ENCODE peak calls at places on chromosomes 16 and 17, in six cellular contexts. I is AG10803, C is heart right ventricle, U is lower leg skin, G is kidney, B is iPS DF 6.9. D is an unnamed sample.

GRCh38 chr17:72413077-72414031 is 292.5 kb downstream of the SOX9 start:
- DNase-seq in G (no peak), C (no peak), I (no peak), B (no peak), U (no peak), D (no peak)

GRCh38 chr16:87464691-87465300 is 28.0 kb downstream of the ZCCHC14 start:
- DNase-seq in U (peak), B (no peak), C (peak), G (peak), I (peak), D (peak)

GRCh38 chr17:19554393-19554792 is 20.7 kb downstream of the SLC47A1 start:
- DNase-seq in C (no peak), U (no peak), G (no peak), I (no peak), B (no peak), D (no peak)

GRCh38 chr16:65421596-65421995 is 299.7 kb upstream of the CDH11 start:
- DNase-seq in U (no peak), G (no peak), B (no peak), C (no peak), I (no peak), D (no peak)

GRCh38 chr16:48054881-48055601 is 100.8 kb downstream of the ABCC12 start:
- DNase-seq in C (peak), U (peak), B (peak), G (no peak), I (peak), D (peak)

GRCh38 chr16:1414532-1415265 is at the start of gene UNKL:
- DNase-seq in I (peak), G (peak), C (peak), U (peak), B (no peak), D (peak)

GRCh38 chr16:53094013-53094630 is 39.3 kb downstream of the CHD9 start:
- DNase-seq in B (no peak), I (no peak), U (peak), C (peak), G (peak), D (no peak)

GRCh38 chr17:38869647-38870258 is at the start of gene LASP1:
- DNase-seq in C (peak), G (peak), U (peak), B (no peak), I (peak), D (peak)

GRCh38 chr17:13599168-13599577 is 2.6 kb downstream of the HS3ST3A1 start:
- DNase-seq in U (no peak), B (no peak), I (no peak), C (no peak), G (no peak), D (no peak)

GRCh38 chr17:13599808-13600398 is 1.8 kb downstream of the HS3ST3A1 start:
- DNase-seq in I (no peak), B (no peak), U (no peak), G (no peak), C (no peak), D (no peak)

GRCh38 chr17:13601776-13602551 is at the start of gene HS3ST3A1:
- DNase-seq in G (peak), B (peak), C (peak), I (peak), U (no peak), D (peak)

GRCh38 chr17:13601317-13601775 is 383 bp downstream of the HS3ST3A1 start:
- DNase-seq in G (peak), C (peak), U (no peak), B (no peak), I (no peak), D (no peak)

DNA sequence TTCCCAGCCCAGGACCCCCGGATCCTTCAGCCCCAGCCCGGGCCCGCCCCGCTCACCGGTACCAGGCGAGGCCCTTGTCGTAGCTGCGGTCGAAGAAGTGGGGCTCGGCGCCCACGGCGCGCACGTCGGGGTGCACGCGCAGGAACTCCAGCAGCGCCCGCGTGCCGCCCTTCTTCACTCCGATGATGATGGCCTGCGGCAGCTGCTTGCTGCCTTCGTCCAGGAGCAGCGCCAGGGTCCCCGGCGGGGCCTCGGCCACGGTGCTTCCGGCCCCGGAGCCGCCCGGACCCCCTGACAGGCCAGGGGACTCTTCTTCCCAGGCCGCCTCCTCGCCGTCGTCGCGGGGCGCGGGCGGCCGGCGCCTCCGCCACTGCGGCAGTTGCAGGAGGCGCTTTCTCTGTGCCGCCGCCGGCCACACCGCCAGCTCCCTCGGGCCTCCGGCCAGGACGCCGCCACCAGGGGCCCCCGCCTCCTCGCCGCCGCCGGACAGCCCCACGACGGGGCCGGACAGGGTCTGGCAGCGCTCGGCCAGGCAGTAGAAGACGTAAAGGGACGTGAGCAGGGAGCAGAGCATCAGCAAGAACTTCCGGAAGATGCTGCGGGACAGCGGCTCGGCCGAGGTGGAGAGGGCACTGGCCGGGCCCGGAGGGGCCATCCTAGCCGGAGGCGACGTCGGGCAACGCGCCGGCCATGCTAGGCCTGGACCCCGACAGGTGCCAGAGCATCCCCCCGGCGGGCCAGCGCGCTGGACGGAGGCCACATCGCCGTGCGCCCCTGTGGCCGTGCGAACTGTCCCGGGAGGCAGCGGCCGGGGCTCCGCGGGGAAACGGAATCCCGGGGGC is 1.0 kb downstream of the HS3ST3A1 start:
- DNase-seq in U (no peak), C (peak), G (no peak), B (no peak), I (peak), D (no peak)
- H3K4me3 ChIP-seq in U (peak), C (peak), G (no peak), B (peak), I (peak), D (peak)

DNA sequence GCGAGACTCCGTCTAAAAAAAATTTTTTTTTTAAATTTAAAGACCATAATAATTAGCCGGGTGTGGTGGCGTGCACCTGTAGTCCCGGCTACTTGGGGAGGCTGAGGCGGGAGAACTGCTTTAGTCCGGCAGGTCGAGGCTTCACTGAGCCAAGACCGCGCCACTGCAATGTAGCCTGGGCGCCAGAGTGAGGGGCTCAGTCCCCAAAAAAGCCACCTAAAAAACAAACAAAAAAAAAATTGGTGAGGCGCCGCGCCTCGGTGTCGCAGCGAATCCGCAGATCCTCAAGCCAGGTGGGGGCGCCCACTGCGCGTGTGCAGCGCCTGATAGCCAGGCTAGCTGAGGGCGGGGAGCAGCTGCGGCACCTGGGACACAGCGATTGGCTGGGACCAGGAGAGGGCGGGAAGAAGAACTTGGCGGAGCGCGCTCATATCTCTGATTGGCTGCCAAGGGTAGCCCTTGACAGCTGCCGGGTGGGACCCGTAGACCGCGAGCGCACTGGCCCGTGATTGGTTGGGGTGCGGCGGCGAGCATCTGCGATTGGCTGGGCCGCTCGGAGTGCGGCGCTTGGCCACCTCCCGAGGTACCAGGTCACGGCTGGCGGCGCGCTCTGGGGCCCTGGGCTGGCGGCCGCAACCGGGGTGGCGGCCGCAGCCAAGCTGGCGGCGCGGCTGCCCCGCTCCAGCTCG is 9.0 kb upstream of the CLDN9 start:
- DNase-seq in U (peak), I (peak), C (peak), G (peak), B (no peak), D (peak)
- H3K4me3 ChIP-seq in U (no peak), I (no peak), C (no peak), G (no peak), B (peak), D (no peak)

DNA sequence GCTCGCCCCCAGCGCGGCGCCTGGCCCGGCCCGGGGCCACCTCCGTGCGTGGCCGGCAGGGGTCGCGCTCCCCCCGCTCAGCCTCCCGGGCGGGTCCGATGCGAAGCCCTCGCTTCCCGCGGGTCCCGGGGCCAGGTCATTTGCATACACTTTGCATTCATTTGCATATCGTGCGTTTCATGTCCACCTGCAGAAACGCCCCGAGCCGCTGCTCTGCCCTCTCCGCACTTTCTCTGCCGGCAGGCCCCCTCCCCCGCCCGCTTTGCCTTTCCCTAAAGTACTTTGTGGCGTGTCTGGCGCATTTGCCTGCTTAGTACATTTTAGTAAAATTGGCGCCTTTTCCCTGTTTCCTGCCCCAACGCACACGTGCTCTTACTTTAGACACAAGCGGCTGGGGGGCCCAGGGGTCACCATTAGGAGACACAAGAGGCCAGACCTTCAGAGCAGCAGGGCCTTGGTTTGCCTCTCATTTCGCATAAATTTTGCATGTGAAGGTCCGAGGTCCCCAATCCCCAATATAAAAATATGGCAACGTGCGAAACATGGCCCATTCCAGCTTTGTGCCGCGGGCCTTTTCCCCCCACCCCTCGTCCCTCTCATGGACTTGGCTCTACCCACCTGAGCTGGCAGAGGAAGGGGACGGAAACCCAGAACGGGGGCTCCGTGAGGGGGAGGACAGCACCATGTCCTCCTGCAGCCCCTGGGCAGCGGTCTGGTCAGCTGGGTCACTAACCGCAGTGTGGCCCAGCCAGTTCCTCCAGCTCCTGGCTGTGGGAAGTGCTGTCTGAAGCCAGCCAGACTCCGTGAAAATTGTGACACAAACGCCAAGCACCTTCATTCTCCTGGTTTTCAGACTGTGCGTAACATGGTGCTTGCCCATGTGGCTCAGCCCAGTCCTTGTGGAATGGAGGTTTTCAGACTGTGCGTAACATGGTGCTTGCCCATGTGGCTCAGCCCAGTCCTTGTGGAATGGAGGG is 34.8 kb downstream of the CBFA2T3 start:
- DNase-seq in U (no peak), C (peak), G (no peak), I (no peak), B (no peak), D (no peak)
- H3K4me3 ChIP-seq in U (no peak), C (peak), G (no peak), I (no peak), B (no peak), D (no peak)

DNA sequence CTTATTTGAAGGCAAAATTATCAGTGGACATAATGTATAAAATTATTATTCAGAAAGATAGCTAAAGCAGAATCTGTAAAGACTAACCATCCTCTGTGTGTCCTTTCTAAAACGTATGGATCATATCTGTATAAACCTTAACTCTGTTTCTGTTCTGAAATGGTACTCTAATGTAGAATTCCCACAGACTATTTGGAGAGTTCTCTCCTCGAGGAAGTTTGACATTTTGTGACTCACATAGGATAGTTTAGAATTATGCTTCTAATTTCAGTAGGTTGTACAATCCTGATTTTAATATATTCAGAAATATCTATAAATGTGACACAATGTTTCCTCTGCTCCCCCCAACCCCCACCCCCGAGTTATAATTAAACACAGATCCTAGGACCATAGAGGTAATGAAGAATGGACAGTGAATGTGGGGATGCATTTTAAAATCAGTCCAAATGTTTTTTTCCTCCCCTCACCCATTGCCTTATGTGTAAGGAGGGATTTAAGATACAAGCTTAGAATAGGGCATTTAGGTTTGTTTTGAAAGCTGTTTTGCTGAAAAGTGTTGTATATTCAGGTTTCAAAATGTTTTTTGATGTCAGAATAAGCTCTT is 66.8 kb downstream of the BCAS3 start:
- DNase-seq in B (no peak), I (peak), C (no peak), G (no peak), U (no peak), D (no peak)
- H3K4me3 ChIP-seq in B (no peak), I (peak), C (no peak), G (no peak), U (no peak), D (no peak)

DNA sequence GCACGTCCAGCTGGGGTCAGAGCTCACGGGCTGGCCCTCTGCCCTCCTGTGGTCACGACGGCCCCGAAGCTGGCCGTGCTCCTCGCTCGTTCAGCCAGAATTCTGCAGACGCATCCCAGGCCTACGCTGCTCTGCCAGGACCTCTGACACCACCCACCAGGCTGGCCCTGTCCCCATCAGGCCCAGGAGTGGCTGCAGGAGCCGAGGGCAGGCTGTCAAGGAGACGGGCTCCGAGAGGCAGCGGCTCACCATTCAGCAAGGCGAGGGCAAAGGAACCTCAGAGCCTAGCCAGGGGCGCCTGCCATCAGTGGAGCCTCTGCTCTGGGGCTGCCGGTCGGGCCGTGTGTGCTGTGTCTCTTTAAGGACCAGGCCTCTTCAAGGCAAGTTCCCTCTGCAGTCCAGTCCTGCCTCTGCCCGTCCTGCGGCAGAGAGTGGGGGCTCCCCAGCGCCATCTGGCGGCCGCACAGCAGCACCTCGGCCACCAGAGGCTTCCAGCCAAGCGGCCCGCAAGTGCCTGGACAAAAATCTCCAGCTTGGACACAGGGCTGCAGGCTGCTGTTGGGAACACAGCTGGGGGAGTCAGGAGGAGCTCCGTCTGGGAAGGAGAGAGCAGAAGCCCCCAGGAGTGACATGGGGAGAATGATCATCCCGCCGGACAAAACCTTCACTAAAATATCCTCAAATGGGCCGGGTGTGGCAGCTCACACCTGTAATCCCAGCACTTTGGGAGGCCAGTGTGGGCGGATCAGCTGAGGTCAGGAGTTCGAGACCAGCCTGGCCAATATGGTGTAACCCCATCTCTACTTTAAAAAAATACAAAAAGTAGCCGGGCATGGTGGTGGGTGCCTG is 7.4 kb upstream of the ABR start:
- DNase-seq in C (peak), I (peak), G (peak), U (peak), B (peak), D (peak)
- H3K4me3 ChIP-seq in C (peak), I (no peak), G (no peak), U (no peak), B (no peak), D (no peak)

GRCh38 chr17:64984181-64984580 is 64.9 kb upstream of the LRRC37A3 start:
- DNase-seq in B (no peak), U (no peak), C (no peak), G (no peak), I (no peak), D (no peak)

GRCh38 chr17:64983708-64984107 is 64.4 kb upstream of the LRRC37A3 start:
- DNase-seq in U (peak), I (no peak), G (no peak), B (no peak), C (no peak), D (no peak)

GRCh38 chr17:64982139-64982802 is 63.0 kb upstream of the LRRC37A3 start:
- DNase-seq in U (no peak), G (no peak), C (no peak), B (no peak), I (no peak), D (no peak)

DNA sequence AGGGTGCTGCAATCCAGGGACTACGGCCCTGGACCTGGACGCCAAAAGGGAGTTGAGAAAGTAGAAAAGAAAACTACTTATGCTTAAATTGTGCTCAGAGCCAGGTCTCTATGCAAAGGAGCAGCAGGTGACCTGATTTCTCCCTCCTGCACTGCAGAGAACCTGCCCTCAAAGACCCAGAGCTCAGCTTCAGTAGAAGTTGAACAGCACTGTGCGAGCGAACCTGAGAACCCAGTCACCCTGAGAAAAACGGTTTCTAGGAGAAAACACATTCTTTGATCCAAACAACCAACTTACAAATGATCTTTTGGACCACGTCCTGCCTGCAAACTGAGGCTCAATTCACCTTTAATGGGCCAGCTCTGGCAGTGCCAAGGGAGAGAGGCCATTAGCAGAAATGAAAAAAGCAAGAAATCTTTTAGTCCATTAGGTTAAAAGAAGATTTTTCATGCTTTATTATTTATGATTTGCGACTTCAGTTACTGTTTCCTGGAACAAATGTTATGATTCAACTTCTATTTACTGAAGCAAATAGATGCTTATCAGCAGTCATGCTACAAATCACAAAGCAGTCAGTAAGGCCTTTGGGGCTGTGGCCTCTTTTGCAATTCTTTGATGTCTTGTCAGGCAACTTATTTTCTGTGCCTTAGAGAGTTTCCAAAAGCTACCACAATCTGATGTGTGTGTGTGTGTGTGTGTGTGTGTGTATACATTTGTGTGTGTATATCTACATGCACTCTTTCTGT is 65.7 kb upstream of the LRRC37A3 start:
- DNase-seq in C (no peak), B (no peak), G (no peak), U (peak), I (peak), D (peak)
- H3K4me3 ChIP-seq in C (no peak), B (no peak), G (no peak), U (no peak), I (no peak), D (no peak)

GRCh38 chr17:66406701-66407644 is 104.6 kb downstream of the PRKCA start:
- DNase-seq in B (no peak), C (no peak), I (no peak), G (no peak), U (no peak), D (no peak)
- H3K4me3 ChIP-seq in B (no peak), C (no peak), I (no peak), G (no peak), U (no peak), D (no peak)

GRCh38 chr16:4346205-4346781 is 4.8 kb downstream of the PAM16 start:
- DNase-seq in G (no peak), U (no peak), I (no peak), C (no peak), B (no peak), D (no peak)
- H3K4me3 ChIP-seq in G (no peak), U (no peak), I (no peak), C (no peak), B (no peak), D (no peak)

GRCh38 chr17:45232514-45233422 is 11.1 kb downstream of the FMNL1 start:
- DNase-seq in I (no peak), G (no peak), U (peak), B (no peak), C (no peak), D (no peak)

GRCh38 chr17:45230410-45230786 is 8.7 kb downstream of the FMNL1 start:
- DNase-seq in C (no peak), U (peak), I (no peak), G (no peak), B (no peak), D (no peak)

GRCh38 chr17:45229681-45230409 is 8.2 kb downstream of the FMNL1 start:
- DNase-seq in I (no peak), U (peak), G (no peak), B (no peak), C (peak), D (no peak)

GRCh38 chr17:45231481-45232116 is 9.9 kb downstream of the FMNL1 start:
- DNase-seq in C (peak), B (no peak), G (no peak), I (no peak), U (peak), D (no peak)

GRCh38 chr17:45230787-45231480 is 9.2 kb downstream of the FMNL1 start:
- DNase-seq in C (peak), B (no peak), G (no peak), U (peak), I (peak), D (peak)
- H3K4me3 ChIP-seq in C (no peak), B (no peak), G (no peak), U (no peak), I (no peak), D (no peak)

GRCh38 chr17:74274703-74275340 is 788 bp downstream of the DNAI2 start:
- DNase-seq in U (no peak), B (no peak), I (no peak), C (no peak), G (no peak), D (no peak)
- H3K4me3 ChIP-seq in U (no peak), B (no peak), I (no peak), C (no peak), G (no peak), D (no peak)

D was measured in fibroblast of mammary gland.